ENCODE peak calls at places on chromosomes 3 and 15, in ten cellular contexts. X is mesothelial cell of epicardium; G is frontal cortex; M is GM03348; R is T-cell; L is activated T-cell treated with anti-CD3 and anti-CD28 coated beads, Interleukin-2, amount 50 U/mL, for 72 hours; W is stimulated activated CD4-positive, alpha-beta T cell treated with anti-CD3 and anti-CD28 coated beads, Interleukin-12 subunit alpha, Interleukin-12 subunit beta, amount 100 ng/mL, for 48 hours; U is tibial artery; F is OCI-M1; C is NCI-H69. O is an unnamed sample.
A peak's percentile ranks its signal among the peaks of the same experiment; 100 is the strongest.

GRCh38 chr3:177221734-177222133 is 24.5 kb upstream of the TBL1XR1 start:
- DNase-seq in C (no peak), R (no peak), L (no peak), W (no peak), G (no peak), M (no peak), U (no peak), F (no peak), X (no peak), O (no peak)

GRCh38 chr15:101151286-101151685 is 100.6 kb downstream of the CHSY1 start:
- DNase-seq in R (no peak), F (no peak), G (no peak), U (no peak), C (no peak), W (no peak), M (no peak), L (no peak), X (no peak), O (no peak)

GRCh38 chr3:157650699-157651098 is 147.5 kb upstream of the VEPH1 start:
- DNase-seq in G (no peak), L (no peak), M (no peak), C (no peak), F (peak; percentile 0), W (no peak), X (no peak), R (no peak), U (no peak), O (no peak)

GRCh38 chr3:141810161-141810560 is 47.0 kb downstream of the GRK7 start:
- DNase-seq in R (no peak), U (no peak), M (no peak), G (no peak), W (no peak), L (no peak), X (no peak), C (no peak), F (no peak), O (no peak)

GRCh38 chr15:51499379-51499976 is 123.1 kb downstream of the DMXL2 start:
- DNase-seq in L (no peak), F (peak; percentile 48), R (no peak), W (no peak), C (peak; percentile 60), M (peak; percentile 43), X (no peak), G (peak; percentile 10), U (no peak), O (peak; percentile 37)

GRCh38 chr3:55468251-55468650 is 18.9 kb downstream of the WNT5A start:
- DNase-seq in C (no peak), W (no peak), M (no peak), X (no peak), R (no peak), G (no peak), F (no peak), L (no peak), U (no peak), O (peak; percentile 82)

GRCh38 chr15:79310612-79310984 is 314 bp upstream of the TMED3 start:
- DNase-seq in X (no peak), U (no peak), F (peak; percentile 65), G (no peak), W (no peak), R (no peak), L (no peak), C (peak; percentile 78), M (no peak), O (peak; percentile 50)

GRCh38 chr15:92848852-92849598 is 51.1 kb upstream of the CHD2 start:
- DNase-seq in U (no peak), C (no peak), R (no peak), W (no peak), M (peak; percentile 58), X (no peak), L (no peak), G (no peak), F (peak; percentile 93), O (peak; percentile 33)

GRCh38 chr3:43523454-43524053 is 98.3 kb downstream of the ANO10 start:
- DNase-seq in G (no peak), F (peak; percentile 39), C (no peak), W (no peak), U (no peak), X (no peak), L (peak; percentile 56), M (no peak), R (no peak), O (peak; percentile 30)

GRCh38 chr3:8494332-8494731 is 7.3 kb upstream of the LMCD1 start:
- DNase-seq in X (no peak), G (no peak), R (no peak), U (no peak), F (no peak), W (no peak), M (no peak), C (no peak), L (no peak), O (no peak)

GRCh38 chr3:5022966-5023776 is 43.9 kb downstream of the BHLHE40 start:
- DNase-seq in X (no peak), U (no peak), G (no peak), L (peak; percentile 53), R (no peak), W (peak; percentile 33), F (no peak), C (peak; percentile 78), M (peak; percentile 90), O (peak; percentile 97)

GRCh38 chr3:189824629-189825312 is 193.6 kb downstream of the TP63 start:
- DNase-seq in C (peak; percentile 69), R (no peak), G (no peak), L (no peak), W (no peak), F (no peak), X (no peak), U (no peak), M (peak; percentile 87), O (peak; percentile 95)